ENCODE peak calls at places on chromosomes 7 and 10, in nine cellular contexts. L is activated CD8-positive, alpha-beta memory T cell treated with anti-CD3 and anti-CD28 coated beads for 24 hours; A is prostate gland; D is HTR-8/SVneo; U is SK-N-MC; T is fibroblast of lung; Z is sciatic nerve; P is H7; E is GM10248. G is an unnamed sample.

GRCh38 chr7:157558061-157558460 is 221.3 kb downstream of the DNAJB6 start:
- DNase-seq in E (no peak), U (no peak), P (no peak), D (no peak), A (no peak), T (no peak), L (no peak), Z (peak), G (no peak)

GRCh38 chr7:108402865-108403264 is 53.4 kb downstream of the NRCAM start:
- DNase-seq in A (no peak), Z (no peak), T (peak), E (no peak), U (no peak), L (no peak), P (no peak), D (no peak), G (no peak)

GRCh38 chr7:155887174-155887525 is 74.9 kb upstream of the SHH start:
- DNase-seq in D (no peak), P (no peak), U (no peak), T (no peak), L (no peak), A (no peak), Z (peak), E (no peak), G (no peak)

GRCh38 chr7:120421151-120421651 is 148.2 kb downstream of the KCND2 start:
- DNase-seq in L (no peak), A (no peak), U (no peak), P (no peak), T (no peak), D (no peak), E (peak), Z (no peak), G (no peak)

GRCh38 chr10:119706521-119707278 is 19.1 kb upstream of the INPP5F start:
- DNase-seq in L (no peak), P (no peak), U (no peak), E (no peak), A (no peak), Z (no peak), D (no peak), T (no peak), G (no peak)

GRCh38 chr7:134645935-134646334 is 718 bp upstream of the BPGM start:
- DNase-seq in D (no peak), P (no peak), U (no peak), T (peak), L (no peak), A (no peak), Z (no peak), E (no peak), G (no peak)

GRCh38 chr10:107665459-107665858 is 501.0 kb upstream of the SORCS1 start:
- DNase-seq in P (no peak), T (no peak), L (no peak), U (no peak), Z (no peak), A (no peak), E (no peak), D (no peak), G (no peak)

GRCh38 chr7:842436-843031 is 10.3 kb downstream of the SUN1 start:
- DNase-seq in L (no peak), P (no peak), D (no peak), A (no peak), T (no peak), U (no peak), Z (no peak), E (no peak), G (no peak)

GRCh38 chr10:73218466-73219191 is 28.4 kb downstream of the DNAJC9 start:
- DNase-seq in D (peak), P (peak), T (peak), U (peak), E (no peak), L (no peak), A (no peak), Z (no peak), G (no peak)

GRCh38 chr7:27239780-27240731 is 2.5 kb upstream of the EVX1 start:
- DNase-seq in L (no peak), U (no peak), D (no peak), T (no peak), A (no peak), Z (no peak), P (no peak), E (no peak), G (no peak)

GRCh38 chr10:101031796-101032636 is 982 bp downstream of the SFXN3 start:
- DNase-seq in U (no peak), Z (peak), P (peak), T (peak), A (peak), E (peak), L (peak), D (peak), G (peak)

GRCh38 chr10:62617702-62618451 is 186.6 kb upstream of the ADO start:
- DNase-seq in T (no peak), L (no peak), E (no peak), A (peak), D (no peak), Z (no peak), U (no peak), P (no peak), G (no peak)

GRCh38 chr10:132294561-132295320 is 13.0 kb downstream of the STK32C start:
- DNase-seq in L (no peak), A (no peak), T (no peak), U (no peak), Z (peak), E (no peak), P (peak), D (no peak), G (no peak)

GRCh38 chr10:114658175-114658574 is at the start of gene ABLIM1:
- DNase-seq in L (no peak), D (no peak), E (no peak), A (no peak), U (no peak), P (no peak), Z (no peak), T (no peak), G (no peak)

GRCh38 chr7:22723171-22723601 is 3.8 kb upstream of the IL6 start:
- DNase-seq in A (peak), E (no peak), D (no peak), L (no peak), P (no peak), U (no peak), T (peak), Z (peak), G (peak)

GRCh38 chr7:137691566-137691965 is 155.2 kb downstream of the DGKI start:
- DNase-seq in T (peak), P (no peak), A (no peak), E (no peak), Z (no peak), D (no peak), U (no peak), L (no peak), G (no peak)

GRCh38 chr10:77505431-77506334 is 131.9 kb downstream of the KCNMA1 start:
- DNase-seq in E (no peak), Z (no peak), P (no peak), A (no peak), U (no peak), D (peak), L (no peak), T (peak), G (peak)

GRCh38 chr7:12436896-12437535 is 33.4 kb upstream of the VWDE start:
- DNase-seq in E (no peak), T (peak), U (no peak), D (no peak), L (no peak), Z (no peak), P (no peak), A (no peak), G (peak)

GRCh38 chr10:29324220-29324831 is 35.5 kb downstream of the LYZL1 start:
- DNase-seq in U (no peak), D (no peak), T (no peak), Z (no peak), A (no peak), E (no peak), L (no peak), P (no peak), G (no peak)

GRCh38 chr10:67788028-67788886 is 49.7 kb downstream of the DNAJC12 start:
- DNase-seq in L (peak), T (peak), D (peak), P (peak), U (no peak), Z (peak), A (no peak), E (peak), G (no peak)

GRCh38 chr7:151410405-151411390 is 860 bp upstream of the WDR86 start:
- DNase-seq in P (peak), D (peak), T (peak), Z (peak), L (peak), E (no peak), U (no peak), A (no peak), G (no peak)

GRCh38 chr7:11539853-11540252 is 292.1 kb downstream of the THSD7A start:
- DNase-seq in U (no peak), D (no peak), A (no peak), T (peak), L (no peak), Z (no peak), P (no peak), E (no peak), G (no peak)

GRCh38 chr7:142838461-142839213 is 16.2 kb upstream of the EPHB6 start:
- DNase-seq in T (no peak), D (no peak), L (no peak), U (no peak), Z (no peak), E (no peak), A (no peak), P (no peak), G (no peak)

GRCh38 chr7:4837814-4838625 is 23.8 kb downstream of the PAPOLB start:
- DNase-seq in E (no peak), U (no peak), D (no peak), L (no peak), P (peak), T (no peak), Z (no peak), A (no peak), G (no peak)

G was measured in MG63.